ENCODE peak calls at places on chromosomes 4 and X, in four cellular contexts. K is trophoblast cell, C is IMR-90, L is mesenchymal stem cell. G is an unnamed sample.

GRCh38 chrX:68232206-68232605 is 201.1 kb downstream of the OPHN1 start:
- DNase-seq in K (no peak), C (no peak), L (no peak), G (no peak)

GRCh38 chr4:165288226-165288625 is 39.2 kb upstream of the MSMO1 start:
- DNase-seq in K (no peak), C (no peak), L (no peak), G (no peak)

GRCh38 chr4:75643651-75644050 is 13.3 kb upstream of the CDKL2 start:
- DNase-seq in K (no peak), C (no peak), L (no peak), G (no peak)

GRCh38 chr4:101458473-101458872 is 111.1 kb upstream of the PPP3CA start:
- DNase-seq in K (no peak), C (no peak), L (no peak), G (no peak)

GRCh38 chr4:31187979-31188378 is 467.8 kb downstream of the PCDH7 start:
- DNase-seq in K (no peak), C (no peak), L (no peak), G (no peak)

GRCh38 chrX:21989415-21989814 is 42.7 kb upstream of the PHEX start:
- DNase-seq in K (no peak), C (no peak), L (no peak), G (no peak)

GRCh38 chrX:132271330-132271729 is 52.1 kb upstream of the RAP2C start:
- DNase-seq in K (peak; percentile 47), C (no peak), L (no peak), G (no peak)

GRCh38 chr4:141473952-141474351 is 162.4 kb upstream of the IL15 start:
- DNase-seq in K (no peak), C (peak; percentile 61), L (no peak), G (no peak)

GRCh38 chr4:153220709-153221367 is 16.6 kb downstream of the TRIM2 start:
- DNase-seq in K (no peak), C (peak; percentile 64), L (no peak), G (no peak)

GRCh38 chrX:45421806-45422205 is 221.1 kb upstream of the DIPK2B start:
- DNase-seq in K (no peak), C (no peak), L (no peak), G (no peak)

GRCh38 chrX:1391707-1392375 is at the start of gene SLC25A6:
- DNase-seq in K (peak; percentile 98), C (peak; percentile 95), L (peak; percentile 96), G (peak; percentile 98)

GRCh38 chr4:72063726-72064125 is 31.9 kb downstream of the NPFFR2 start:
- DNase-seq in K (no peak), C (no peak), L (peak; percentile 44), G (no peak)

GRCh38 chr4:3518941-3519340 is 13.3 kb downstream of the LRPAP1 start:
- DNase-seq in K (no peak), C (no peak), L (no peak), G (no peak)

GRCh38 chr4:26884486-26884988 is 23.9 kb downstream of the STIM2 start:
- DNase-seq in K (no peak), C (no peak), L (no peak), G (no peak)

GRCh38 chr4:152112116-152112515 is 351.3 kb upstream of the GATB start:
- DNase-seq in K (no peak), C (no peak), L (no peak), G (no peak)

GRCh38 chr4:26157541-26157940 is 163.3 kb upstream of the RBPJ start:
- DNase-seq in K (no peak), C (peak; percentile 54), L (peak; percentile 76), G (no peak)

GRCh38 chr4:129672941-129673340 is 577.0 kb downstream of the C4orf33 start:
- DNase-seq in K (no peak), C (no peak), L (no peak), G (no peak)

GRCh38 chr4:124684301-124684700 is 28.2 kb downstream of the ANKRD50 start:
- DNase-seq in K (no peak), C (peak; percentile 15), L (peak; percentile 8), G (no peak)

GRCh38 chrX:136694491-136695087 is 46.6 kb downstream of the CD40LG start:
- DNase-seq in K (no peak), C (peak; percentile 58), L (peak; percentile 39), G (peak; percentile 40)

GRCh38 chrX:65677954-65678469 is 10.6 kb downstream of the MSN start:
- DNase-seq in K (no peak), C (peak; percentile 94), L (peak; percentile 90), G (no peak)

GRCh38 chr4:151091047-151091446 is 8.4 kb upstream of the RPS3A start:
- DNase-seq in K (no peak), C (no peak), L (no peak), G (no peak)

GRCh38 chr4:101211146-101211553 is 136.2 kb downstream of the PPP3CA start:
- DNase-seq in K (no peak), C (peak; percentile 58), L (peak; percentile 43), G (no peak)

GRCh38 chr4:184762100-184762499 is 28.2 kb upstream of the CENPU start:
- DNase-seq in K (no peak), C (no peak), L (no peak), G (no peak)

GRCh38 chr4:155673453-155673979 is 6.9 kb downstream of the GUCY1A1 start:
- DNase-seq in K (no peak), C (no peak), L (no peak), G (no peak)
- H3K27ac ChIP-seq in K (no peak overlapping the region), C (no peak overlapping the region), L (no peak overlapping the region), G (no peak overlapping the region)

GRCh38 chr4:14368391-14368790 is 633.9 kb upstream of the CPEB2 start:
- DNase-seq in K (no peak), C (no peak), L (no peak), G (no peak)
- H3K14ac ChIP-seq in K (no peak overlapping the region), C (no peak overlapping the region), L (no peak overlapping the region), G (no peak overlapping the region)

DNA sequence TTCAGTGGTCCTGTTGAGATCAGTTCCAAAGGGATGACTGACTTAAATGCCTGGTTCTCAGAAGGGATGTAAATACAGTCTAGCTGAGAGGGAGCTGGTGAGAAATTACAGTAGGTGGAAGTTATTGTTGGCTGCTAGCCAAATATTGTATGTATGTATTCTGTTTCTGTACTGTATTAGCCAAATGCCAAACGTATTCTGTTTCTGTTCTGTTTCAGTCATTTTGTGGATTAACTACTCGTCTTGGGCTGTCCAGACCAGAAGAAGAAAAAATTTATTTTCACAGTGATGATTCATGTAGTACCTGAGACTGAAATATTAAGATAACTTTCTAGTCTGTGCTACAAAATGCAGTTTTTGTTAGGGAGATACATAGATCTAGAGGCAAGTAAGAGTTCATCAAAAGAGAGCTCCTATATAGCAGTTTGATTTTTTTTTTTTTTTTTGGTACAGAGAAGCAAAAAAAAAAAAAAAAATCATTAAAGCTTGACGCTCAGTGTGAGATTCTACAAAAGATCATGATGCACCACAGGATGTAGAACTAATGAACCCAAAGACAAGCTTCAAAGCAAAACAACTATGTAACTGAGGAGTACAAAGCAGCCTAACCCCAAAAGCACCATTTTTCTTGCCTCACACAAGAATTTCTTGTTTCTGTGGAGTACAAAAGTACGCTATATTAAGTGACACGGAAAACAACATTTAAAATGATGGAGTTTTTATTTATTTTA is 54.8 kb downstream of the CASP6 start:
- DNase-seq in K (no peak), C (no peak), L (no peak), G (no peak)
- H3K27ac ChIP-seq in K (no peak overlapping the region), C (no peak overlapping the region), L (no peak overlapping the region), G (no peak overlapping the region)

GRCh38 chr4:56435001-56435747 is at the start of gene PPAT:
- DNase-seq in K (peak; percentile 99), C (peak; percentile 95), L (peak; percentile 98), G (peak; percentile 98)
- H3K14ac ChIP-seq in K (peak within 1 kb of the TSS; percentile 78), C (peak within 1 kb of the TSS; percentile 96), L (peak within 1 kb of the TSS; percentile 58), G (peak within 1 kb of the TSS; percentile 94)

DNA sequence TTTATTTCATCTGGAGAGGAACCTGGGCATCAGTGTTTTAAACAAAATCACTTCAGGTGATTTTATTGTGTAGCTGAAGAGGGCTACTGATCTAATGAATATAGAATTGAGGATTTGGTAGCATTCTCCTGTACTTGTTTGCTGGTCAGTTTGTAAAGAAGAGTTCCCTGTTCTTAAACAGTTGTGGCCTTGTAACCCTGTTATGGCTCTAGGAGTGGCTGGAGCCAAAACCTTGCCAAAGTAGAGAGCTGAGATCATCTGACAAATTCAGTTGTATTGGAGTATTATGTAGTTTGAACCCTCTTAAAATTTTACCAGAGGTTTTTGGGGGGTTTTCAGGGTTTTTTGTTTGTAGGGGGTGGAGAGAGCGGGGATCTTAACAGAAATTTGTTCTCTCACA is 36.5 kb downstream of the USP9X start:
- DNase-seq in K (no peak), C (no peak), L (no peak), G (no peak)
- H3K27ac ChIP-seq in K (no peak overlapping the region), C (no peak overlapping the region), L (no peak overlapping the region), G (no peak overlapping the region)

GRCh38 chr4:54658321-54659093 is 750 bp downstream of the KIT start:
- DNase-seq in K (peak; percentile 35), C (peak; percentile 36), L (peak; percentile 67), G (peak; percentile 54)

GRCh38 chr4:54657194-54657555 is 582 bp upstream of the KIT start:
- DNase-seq in K (no peak), C (no peak), L (no peak), G (peak; percentile 70)

GRCh38 chr4:54659213-54660144 is 1.7 kb downstream of the KIT start:
- DNase-seq in K (no peak), C (peak; percentile 30), L (peak; percentile 28), G (no peak)

GRCh38 chr4:54660145-54660535 is 2.4 kb downstream of the KIT start:
- DNase-seq in K (no peak), C (no peak), L (no peak), G (no peak)

DNA sequence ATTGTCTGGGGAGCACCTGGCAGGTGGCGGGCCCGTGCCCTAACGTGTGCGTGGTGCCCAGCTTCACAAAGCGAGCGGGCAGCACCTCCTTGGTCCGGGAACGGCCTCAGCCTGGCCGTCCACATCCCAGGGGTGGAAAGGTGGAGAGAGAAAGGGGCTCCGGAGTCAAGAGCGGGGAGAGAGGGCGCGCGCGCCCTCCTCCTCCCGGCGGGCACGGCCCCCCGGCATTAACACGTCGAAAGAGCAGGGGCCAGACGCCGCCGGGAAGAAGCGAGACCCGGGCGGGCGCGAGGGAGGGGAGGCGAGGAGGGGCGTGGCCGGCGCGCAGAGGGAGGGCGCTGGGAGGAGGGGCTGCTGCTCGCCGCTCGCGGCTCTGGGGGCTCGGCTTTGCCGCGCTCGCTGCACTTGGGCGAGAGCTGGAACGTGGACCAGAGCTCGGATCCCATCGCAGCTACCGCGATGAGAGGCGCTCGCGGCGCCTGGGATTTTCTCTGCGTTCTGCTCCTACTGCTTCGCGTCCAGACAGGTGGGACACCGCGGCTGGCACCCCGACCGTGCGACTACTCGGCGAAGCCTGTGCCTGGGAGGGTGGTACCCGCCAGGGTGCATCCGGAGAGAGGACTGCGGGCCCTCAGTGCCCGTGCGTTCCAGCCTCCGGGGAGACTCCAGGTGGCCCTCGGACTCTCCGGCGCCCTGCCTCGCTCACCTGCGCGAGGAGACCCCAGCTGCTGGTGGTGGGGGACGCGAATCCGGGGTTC is at the start of gene KIT:
- DNase-seq in K (no peak), C (peak; percentile 32), L (peak; percentile 38), G (peak; percentile 92)
- H3K14ac ChIP-seq in K (no peak within 1 kb of the TSS), C (peak within 1 kb of the TSS; percentile 44), L (no peak within 1 kb of the TSS), G (peak within 1 kb of the TSS; percentile 76)